ENCODE peak calls at places on chromosomes 6 and 20, in four cellular contexts. J, L, S and B are unnamed samples.
A peak's percentile ranks its signal among the peaks of the same experiment; 100 is the strongest.

GRCh38 chr20:16479666-16480065 is 93.6 kb downstream of the KIF16B start:
- DNase-seq in J (no peak), L (no peak), S (no peak), B (no peak)

GRCh38 chr6:170522565-170523183 is 30.4 kb downstream of the PSMB1 start:
- DNase-seq in J (no peak), L (peak; percentile 20), S (no peak), B (peak; percentile 14)

GRCh38 chr6:35185302-35185681 is 28.5 kb upstream of the SCUBE3 start:
- DNase-seq in J (no peak), L (peak; percentile 73), S (no peak), B (peak; percentile 71)

GRCh38 chr20:33644313-33645071 is 17.6 kb upstream of the C20orf144 start:
- DNase-seq in J (no peak), L (no peak), S (no peak), B (no peak)

GRCh38 chr20:6466065-6466810 is 301.2 kb upstream of the BMP2 start:
- DNase-seq in J (no peak), L (peak; percentile 65), S (peak; percentile 62), B (no peak)

GRCh38 chr6:168313371-168314028 is 6.1 kb downstream of the DACT2 start:
- DNase-seq in J (no peak), L (no peak), S (no peak), B (peak; percentile 9)

GRCh38 chr6:2155206-2155605 is 90.2 kb downstream of the GMDS start:
- DNase-seq in J (no peak), L (no peak), S (no peak), B (no peak)

GRCh38 chr6:46583081-46583480 is 69.5 kb downstream of the CYP39A1 start:
- DNase-seq in J (no peak), L (no peak), S (no peak), B (no peak)

GRCh38 chr20:54680872-54681297 is 205.5 kb downstream of the DOK5 start:
- DNase-seq in J (no peak), L (peak; percentile 58), S (peak; percentile 41), B (peak; percentile 51)

GRCh38 chr6:34485321-34486060 is 19.6 kb downstream of the PACSIN1 start:
- DNase-seq in J (no peak), L (no peak), S (no peak), B (no peak)

GRCh38 chr20:57991211-57991841 is 237.1 kb downstream of the ANKRD60 start:
- DNase-seq in J (no peak), L (no peak), S (peak; percentile 37), B (peak; percentile 95)

GRCh38 chr20:56762829-56763228 is 133.7 kb downstream of the TFAP2C start:
- DNase-seq in J (no peak), L (no peak), S (no peak), B (no peak)

GRCh38 chr6:33191383-33192104 is 723 bp downstream of the COL11A2 start:
- DNase-seq in J (no peak), L (no peak), S (no peak), B (no peak)

GRCh38 chr20:2295886-2296544 is at the start of gene TGM3:
- DNase-seq in J (no peak), L (no peak), S (no peak), B (no peak)

GRCh38 chr20:10922941-10923340 is 249.1 kb upstream of the JAG1 start:
- DNase-seq in J (no peak), L (peak; percentile 84), S (no peak), B (peak; percentile 83)

GRCh38 chr20:58420798-58421496 is 31.9 kb downstream of the VAPB start:
- DNase-seq in J (no peak), L (peak; percentile 69), S (peak; percentile 11), B (peak; percentile 77)

GRCh38 chr6:170360476-170360875 is 53.9 kb downstream of the FAM120B start:
- DNase-seq in J (no peak), L (peak; percentile 34), S (no peak), B (peak; percentile 63)

GRCh38 chr6:137423444-137424168 is 70.6 kb downstream of the OLIG3 start:
- DNase-seq in J (no peak), L (no peak), S (no peak), B (no peak)

GRCh38 chr6:169933251-169933821 is 181.9 kb downstream of the ERMARD start:
- DNase-seq in J (no peak), L (no peak), S (no peak), B (no peak)

GRCh38 chr6:1901556-1901955 is 291.8 kb downstream of the FOXC1 start:
- DNase-seq in J (no peak), L (peak; percentile 26), S (no peak), B (peak; percentile 85)

GRCh38 chr6:1624848-1625341 is 15.2 kb downstream of the FOXC1 start:
- DNase-seq in J (no peak), L (no peak), S (peak; percentile 17), B (peak; percentile 66)

GRCh38 chr6:43796910-43797890 is 27.2 kb downstream of the VEGFA start:
- DNase-seq in J (no peak), L (no peak), S (peak; percentile 64), B (no peak)

GRCh38 chr6:17707371-17707651 is 586 bp upstream of the NUP153 start:
- DNase-seq in J (no peak), L (no peak), S (no peak), B (no peak)

GRCh38 chr20:49851234-49851755 is 38.7 kb downstream of the SLC9A8 start:
- DNase-seq in J (no peak), L (no peak), S (no peak), B (no peak)

GRCh38 chr20:62087227-62087626 is 21.5 kb upstream of the TAF4 start:
- DNase-seq in J (no peak), L (no peak), S (no peak), B (no peak)

GRCh38 chr20:48502758-48503157 is 325.0 kb downstream of the PREX1 start:
- DNase-seq in J (no peak), L (no peak), S (no peak), B (no peak)

GRCh38 chr20:34644345-34644744 is 32.5 kb downstream of the PIGU start:
- DNase-seq in J (no peak), L (no peak), S (no peak), B (no peak)

GRCh38 chr6:3500262-3501001 is 43.6 kb upstream of the SLC22A23 start:
- DNase-seq in J (no peak), L (no peak), S (no peak), B (peak; percentile 9)

GRCh38 chr6:135640449-135641111 is 143.0 kb upstream of the AHI1 start:
- DNase-seq in J (no peak), L (peak; percentile 16), S (no peak), B (no peak)

GRCh38 chr6:109455161-109455501 is 441 bp downstream of the MICAL1 start:
- DNase-seq in J (peak; percentile 33), L (no peak), S (peak; percentile 39), B (no peak)

GRCh38 chr20:3330046-3330741 is 77.3 kb downstream of the DNAAF9 start:
- DNase-seq in J (no peak), L (peak; percentile 66), S (peak; percentile 36), B (no peak)

GRCh38 chr6:37824170-37824569 is 4.6 kb downstream of the ZFAND3 start:
- DNase-seq in J (no peak), L (no peak), S (no peak), B (no peak)

GRCh38 chr6:160730911-160731310 is 28.9 kb downstream of the PLG start:
- DNase-seq in J (no peak), L (no peak), S (no peak), B (no peak)

GRCh38 chr20:3925899-3926638 is 36.9 kb downstream of the PANK2 start:
- DNase-seq in J (no peak), L (no peak), S (peak; percentile 30), B (no peak)